ENCODE peak calls at places on chromosomes 1 and 21, in ten cellular contexts. P, K, D, N, A, X, F, T, W and U are unnamed samples.

GRCh38 chr1:36207339-36207738 is 16.9 kb upstream of the THRAP3 start:
- DNase-seq in P (no peak), K (no peak), D (peak), N (peak), A (peak), X (no peak), F (no peak), T (peak), W (peak), U (no peak)

GRCh38 chr1:152585586-152585985 is 5.3 kb upstream of the LCE3D start:
- DNase-seq in P (no peak), K (no peak), D (no peak), N (no peak), A (no peak), X (no peak), F (no peak), T (no peak), W (no peak), U (no peak)

GRCh38 chr1:100895540-100896480 is at the start of gene SLC30A7:
- DNase-seq in P (peak), K (peak), D (peak), N (peak), A (peak), X (peak), F (peak), T (peak), W (peak), U (peak)

GRCh38 chr1:3029481-3029961 is 8.3 kb downstream of the ACTRT2 start:
- DNase-seq in P (no peak), K (no peak), D (no peak), N (peak), A (peak), X (peak), F (no peak), T (no peak), W (no peak), U (no peak)

GRCh38 chr21:45537746-45538291 is 4.4 kb downstream of the SLC19A1 start:
- DNase-seq in P (no peak), K (no peak), D (peak), N (peak), A (peak), X (peak), F (no peak), T (no peak), W (peak), U (no peak)

GRCh38 chr1:156638596-156638995 is 3.3 kb upstream of the BCAN start:
- DNase-seq in P (no peak), K (no peak), D (no peak), N (no peak), A (no peak), X (no peak), F (no peak), T (peak), W (no peak), U (no peak)

GRCh38 chr21:33268736-33269441 is 2.7 kb downstream of the IL10RB start:
- DNase-seq in P (no peak), K (peak), D (peak), N (no peak), A (no peak), X (peak), F (no peak), T (no peak), W (peak), U (no peak)

GRCh38 chr1:107309962-107310361 is 169.1 kb downstream of the NTNG1 start:
- DNase-seq in P (no peak), K (no peak), D (no peak), N (no peak), A (no peak), X (no peak), F (no peak), T (no peak), W (no peak), U (no peak)

GRCh38 chr1:228903573-228904122 is 168.4 kb downstream of the RHOU start:
- DNase-seq in P (no peak), K (no peak), D (no peak), N (no peak), A (no peak), X (no peak), F (peak), T (no peak), W (no peak), U (no peak)

GRCh38 chr1:107920999-107921398 is 44.0 kb downstream of the VAV3 start:
- DNase-seq in P (no peak), K (no peak), D (no peak), N (no peak), A (no peak), X (no peak), F (no peak), T (no peak), W (no peak), U (no peak)

DNA sequence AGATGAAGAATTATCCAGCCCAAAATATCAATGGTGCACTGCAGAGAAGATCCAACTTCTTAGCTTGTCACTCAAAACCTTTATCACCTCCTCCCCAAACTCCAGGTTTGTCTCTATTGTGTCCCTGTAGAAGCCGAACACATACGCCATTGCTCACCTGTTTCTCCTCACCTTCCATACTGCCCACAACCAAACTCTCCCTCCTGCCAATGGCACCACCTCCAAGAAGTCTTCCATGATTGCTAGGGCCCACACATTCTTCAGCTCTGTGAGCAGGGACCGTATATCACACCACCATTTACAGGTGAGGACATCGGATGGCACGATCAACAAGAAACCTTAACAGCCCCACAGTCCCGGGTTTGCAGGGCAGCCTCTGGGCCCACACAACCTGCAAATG is 2.2 kb downstream of the LAPTM5 start:
- DNase-seq in P (no peak), K (no peak), D (no peak), N (no peak), A (no peak), X (no peak), F (no peak), T (no peak), W (no peak), U (no peak)
- H3K4me3 ChIP-seq in P (peak), K (peak), D (no peak), N (peak), A (peak), X (peak), F (no peak), T (no peak), W (no peak), U (no peak)

GRCh38 chr1:151175910-151176309 is at the start of gene TMOD4:
- DNase-seq in P (no peak), K (no peak), D (no peak), N (no peak), A (no peak), X (no peak), F (no peak), T (no peak), W (no peak), U (peak)
- H3K27ac ChIP-seq in P (no peak), K (no peak), D (no peak), N (no peak), A (no peak), X (peak), F (no peak), T (no peak), W (no peak), U (peak)

GRCh38 chr1:164660415-164661174 is 101.6 kb downstream of the PBX1 start:
- DNase-seq in P (no peak), K (no peak), D (no peak), N (no peak), A (no peak), X (no peak), F (no peak), T (no peak), W (peak), U (no peak)

GRCh38 chr1:164659621-164660414 is 100.8 kb downstream of the PBX1 start:
- DNase-seq in P (no peak), K (peak), D (no peak), N (no peak), A (no peak), X (peak), F (no peak), T (no peak), W (peak), U (peak)

GRCh38 chr1:164664127-164664526 is 105.1 kb downstream of the PBX1 start:
- DNase-seq in P (no peak), K (no peak), D (no peak), N (no peak), A (no peak), X (no peak), F (no peak), T (no peak), W (no peak), U (no peak)

GRCh38 chr1:164662955-164663354 is 104.0 kb downstream of the PBX1 start:
- DNase-seq in P (no peak), K (no peak), D (no peak), N (no peak), A (no peak), X (no peak), F (no peak), T (no peak), W (no peak), U (no peak)

DNA sequence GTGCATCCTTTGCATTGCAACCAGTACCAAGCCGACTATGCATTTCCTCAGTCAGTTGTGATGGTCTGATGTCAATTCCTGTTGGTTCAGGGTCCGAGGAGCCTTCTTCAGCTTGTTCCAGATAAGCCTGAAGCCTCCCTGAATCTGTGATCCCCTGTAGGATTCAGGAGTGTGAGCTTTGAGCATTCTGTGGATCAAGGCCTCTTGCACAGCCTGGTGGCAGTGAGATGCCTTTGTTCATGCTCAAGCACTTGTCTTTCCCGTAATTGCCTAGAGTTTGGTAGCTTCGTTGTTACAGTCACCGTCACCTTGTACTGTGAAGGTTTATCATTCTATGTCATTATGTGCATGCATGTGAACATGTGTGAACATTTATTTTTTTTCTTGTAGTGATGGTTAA is 103.5 kb downstream of the PBX1 start:
- DNase-seq in P (no peak), K (no peak), D (no peak), N (no peak), A (no peak), X (no peak), F (no peak), T (no peak), W (no peak), U (no peak)
- TF ChIP-seq CTCF in P (no peak), K (no peak), D (no peak), N (no peak), A (no peak), X (no peak), F (no peak), T (no peak), W (no peak), U (no peak)

DNA sequence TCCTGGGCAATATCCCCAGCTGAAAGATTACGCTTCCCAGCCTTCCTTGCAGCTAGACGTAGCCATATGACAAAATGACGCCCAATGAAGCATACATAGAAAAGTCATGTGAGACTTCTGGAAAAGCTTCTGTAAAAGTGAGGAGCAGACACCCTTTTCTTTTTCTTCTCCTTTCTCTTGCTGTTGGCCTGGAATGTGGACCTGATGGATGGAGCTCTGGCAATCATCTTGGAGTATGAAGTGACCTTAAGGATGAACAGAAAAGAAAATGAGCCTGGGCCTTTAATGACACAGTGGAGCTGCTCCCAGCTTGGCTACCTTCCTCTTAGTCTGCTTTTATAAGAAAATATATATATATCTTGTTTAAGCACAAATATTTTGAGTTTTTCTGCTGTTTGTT is 24.8 kb downstream of the BATF3 start:
- DNase-seq in P (no peak), K (no peak), D (no peak), N (no peak), A (no peak), X (no peak), F (no peak), T (no peak), W (no peak), U (no peak)
- H3K4me3 ChIP-seq in P (no peak), K (no peak), D (no peak), N (no peak), A (no peak), X (no peak), F (no peak), T (no peak), W (no peak), U (no peak)